ENCODE peak calls at places on chromosomes 2 and 18, in ten cellular contexts. One of them, this sample, is unnamed.

GRCh38 chr2:95165371-95166064 is at the start of gene ZNF2:
- DNase-seq in HCT116: peak
- DNase-seq in IMR-90: peak
- DNase-seq in sigmoid colon: peak
- DNase-seq in GM12892: peak
- DNase-seq in Peyer's patch: peak
- DNase-seq in transverse colon: peak
- DNase-seq in GM12878: peak
- DNase-seq in K562: peak
- DNase-seq in stomach: peak
- DNase-seq in this sample: peak

GRCh38 chr18:13545514-13545913 is 180.8 kb downstream of the FAM210A start:
- DNase-seq in HCT116: no peak
- DNase-seq in IMR-90: no peak
- DNase-seq in Peyer's patch: no peak
- DNase-seq in K562: no peak
- DNase-seq in transverse colon: no peak
- DNase-seq in GM12878: no peak
- DNase-seq in sigmoid colon: no peak
- DNase-seq in stomach: no peak
- DNase-seq in GM12892: no peak
- DNase-seq in this sample: no peak

GRCh38 chr2:235981629-235982028 is 186.6 kb downstream of the GBX2 start:
- DNase-seq in IMR-90: no peak
- DNase-seq in GM12878: no peak
- DNase-seq in Peyer's patch: no peak
- DNase-seq in sigmoid colon: no peak
- DNase-seq in transverse colon: no peak
- DNase-seq in stomach: no peak
- DNase-seq in HCT116: no peak
- DNase-seq in K562: no peak
- DNase-seq in GM12892: no peak
- DNase-seq in this sample: peak

GRCh38 chr2:3343012-3343411 is 34.6 kb downstream of the EIPR1 start:
- DNase-seq in transverse colon: no peak
- DNase-seq in stomach: no peak
- DNase-seq in GM12878: no peak
- DNase-seq in Peyer's patch: no peak
- DNase-seq in GM12892: no peak
- DNase-seq in K562: no peak
- DNase-seq in HCT116: no peak
- DNase-seq in IMR-90: no peak
- DNase-seq in sigmoid colon: no peak
- DNase-seq in this sample: no peak

GRCh38 chr2:73984203-73984921 is at the start of gene TET3:
- DNase-seq in Peyer's patch: peak
- DNase-seq in HCT116: no peak
- DNase-seq in transverse colon: peak
- DNase-seq in IMR-90: no peak
- DNase-seq in GM12892: peak
- DNase-seq in K562: peak
- DNase-seq in stomach: peak
- DNase-seq in GM12878: no peak
- DNase-seq in sigmoid colon: peak
- DNase-seq in this sample: peak

GRCh38 chr2:191321861-191322662 is 76.9 kb downstream of the MYO1B start:
- DNase-seq in IMR-90: peak
- DNase-seq in K562: no peak
- DNase-seq in HCT116: peak
- DNase-seq in GM12892: no peak
- DNase-seq in transverse colon: no peak
- DNase-seq in stomach: no peak
- DNase-seq in Peyer's patch: no peak
- DNase-seq in GM12878: no peak
- DNase-seq in sigmoid colon: no peak
- DNase-seq in this sample: no peak

GRCh38 chr2:240136013-240136670 is at the start of gene COPS9:
- DNase-seq in GM12878: peak
- DNase-seq in Peyer's patch: peak
- DNase-seq in transverse colon: peak
- DNase-seq in sigmoid colon: peak
- DNase-seq in GM12892: peak
- DNase-seq in IMR-90: peak
- DNase-seq in stomach: peak
- DNase-seq in K562: peak
- DNase-seq in HCT116: peak
- DNase-seq in this sample: peak

GRCh38 chr2:179265082-179265575 is 497 bp upstream of the SESTD1 start:
- DNase-seq in sigmoid colon: no peak
- DNase-seq in IMR-90: peak
- DNase-seq in K562: no peak
- DNase-seq in HCT116: no peak
- DNase-seq in transverse colon: no peak
- DNase-seq in stomach: no peak
- DNase-seq in Peyer's patch: no peak
- DNase-seq in GM12878: no peak
- DNase-seq in GM12892: no peak
- DNase-seq in this sample: no peak

GRCh38 chr18:28163201-28163778 is 13.6 kb downstream of the CDH2 start:
- DNase-seq in IMR-90: peak
- DNase-seq in transverse colon: no peak
- DNase-seq in GM12878: no peak
- DNase-seq in Peyer's patch: no peak
- DNase-seq in GM12892: no peak
- DNase-seq in stomach: no peak
- DNase-seq in K562: no peak
- DNase-seq in sigmoid colon: no peak
- DNase-seq in HCT116: no peak
- DNase-seq in this sample: no peak

GRCh38 chr18:37385846-37386435 is 179.7 kb downstream of the CELF4 start:
- DNase-seq in transverse colon: no peak
- DNase-seq in sigmoid colon: no peak
- DNase-seq in stomach: no peak
- DNase-seq in Peyer's patch: no peak
- DNase-seq in HCT116: peak
- DNase-seq in K562: peak
- DNase-seq in IMR-90: peak
- DNase-seq in GM12892: no peak
- DNase-seq in GM12878: no peak
- DNase-seq in this sample: no peak

DNA sequence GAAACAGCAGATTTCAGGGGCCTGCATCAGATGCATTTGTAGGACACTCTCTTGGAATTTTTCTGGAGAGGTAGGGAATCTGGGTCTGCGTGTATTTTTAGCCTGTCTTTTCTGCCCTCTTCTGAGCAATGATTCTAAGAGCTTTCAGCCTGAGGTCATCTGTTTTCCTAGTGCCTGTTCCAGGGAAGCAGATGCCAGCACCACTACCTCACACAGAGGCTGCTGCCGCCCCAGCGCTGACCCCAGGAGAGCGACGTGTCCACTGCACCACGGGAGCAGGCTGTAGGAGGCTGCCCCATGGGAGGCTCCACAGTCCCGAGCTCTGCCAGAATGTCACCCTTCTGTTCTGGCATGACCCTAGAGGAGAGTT is 316.5 kb downstream of the CYP26B1 start:
- DNase-seq in K562: no peak
- DNase-seq in IMR-90: peak
- DNase-seq in Peyer's patch: no peak
- DNase-seq in HCT116: no peak
- DNase-seq in GM12892: no peak
- DNase-seq in sigmoid colon: no peak
- DNase-seq in stomach: peak
- DNase-seq in GM12878: no peak
- DNase-seq in transverse colon: no peak
- DNase-seq in this sample: no peak
- TF ChIP-seq POLR2A in K562: no peak
- TF ChIP-seq POLR2A in IMR-90: no peak
- TF ChIP-seq POLR2A in Peyer's patch: no peak
- TF ChIP-seq POLR2A in HCT116: no peak
- TF ChIP-seq POLR2A in GM12892: no peak
- TF ChIP-seq POLR2A in sigmoid colon: no peak
- TF ChIP-seq POLR2A in stomach: no peak
- TF ChIP-seq POLR2A in GM12878: no peak
- TF ChIP-seq POLR2A in transverse colon: no peak
- TF ChIP-seq POLR2A in this sample: no peak

GRCh38 chr2:15939854-15940660 is at the start of gene MYCN:
- DNase-seq in HCT116: no peak
- DNase-seq in sigmoid colon: no peak
- DNase-seq in transverse colon: peak
- DNase-seq in GM12878: no peak
- DNase-seq in stomach: peak
- DNase-seq in GM12892: peak
- DNase-seq in Peyer's patch: peak
- DNase-seq in K562: no peak
- DNase-seq in IMR-90: no peak
- DNase-seq in this sample: no peak
- TF ChIP-seq POLR2A in HCT116: no peak
- TF ChIP-seq POLR2A in sigmoid colon: no peak
- TF ChIP-seq POLR2A in transverse colon: no peak
- TF ChIP-seq POLR2A in GM12878: no peak
- TF ChIP-seq POLR2A in stomach: no peak
- TF ChIP-seq POLR2A in GM12892: no peak
- TF ChIP-seq POLR2A in Peyer's patch: no peak
- TF ChIP-seq POLR2A in K562: no peak
- TF ChIP-seq POLR2A in IMR-90: no peak
- TF ChIP-seq POLR2A in this sample: no peak

GRCh38 chr2:55235724-55236538 is 3.4 kb downstream of the RPS27A start:
- DNase-seq in K562: no peak
- DNase-seq in GM12878: no peak
- DNase-seq in IMR-90: no peak
- DNase-seq in stomach: no peak
- DNase-seq in sigmoid colon: no peak
- DNase-seq in Peyer's patch: no peak
- DNase-seq in GM12892: no peak
- DNase-seq in transverse colon: no peak
- DNase-seq in HCT116: no peak
- DNase-seq in this sample: no peak
- TF ChIP-seq POLR2A in K562: peak
- TF ChIP-seq POLR2A in GM12878: no peak
- TF ChIP-seq POLR2A in IMR-90: peak
- TF ChIP-seq POLR2A in stomach: no peak
- TF ChIP-seq POLR2A in sigmoid colon: no peak
- TF ChIP-seq POLR2A in Peyer's patch: no peak
- TF ChIP-seq POLR2A in GM12892: peak
- TF ChIP-seq POLR2A in transverse colon: no peak
- TF ChIP-seq POLR2A in HCT116: no peak
- TF ChIP-seq POLR2A in this sample: no peak

GRCh38 chr2:152718047-152718908 is at the start of gene ARL6IP6:
- DNase-seq in transverse colon: peak
- DNase-seq in sigmoid colon: peak
- DNase-seq in stomach: peak
- DNase-seq in GM12892: peak
- DNase-seq in K562: peak
- DNase-seq in HCT116: peak
- DNase-seq in IMR-90: peak
- DNase-seq in Peyer's patch: peak
- DNase-seq in GM12878: peak
- DNase-seq in this sample: peak

GRCh38 chr2:152715854-152716428 is 1.3 kb downstream of the PRPF40A start:
- DNase-seq in stomach: no peak
- DNase-seq in HCT116: peak
- DNase-seq in Peyer's patch: no peak
- DNase-seq in K562: no peak
- DNase-seq in GM12878: no peak
- DNase-seq in transverse colon: no peak
- DNase-seq in GM12892: no peak
- DNase-seq in sigmoid colon: no peak
- DNase-seq in IMR-90: peak
- DNase-seq in this sample: no peak

GRCh38 chr2:152718909-152719645 is 657 bp downstream of the ARL6IP6 start:
- DNase-seq in IMR-90: no peak
- DNase-seq in stomach: peak
- DNase-seq in Peyer's patch: no peak
- DNase-seq in HCT116: peak
- DNase-seq in K562: peak
- DNase-seq in GM12892: no peak
- DNase-seq in transverse colon: peak
- DNase-seq in GM12878: peak
- DNase-seq in sigmoid colon: peak
- DNase-seq in this sample: no peak

GRCh38 chr2:152716805-152717241 is 438 bp downstream of the PRPF40A start:
- DNase-seq in GM12878: no peak
- DNase-seq in K562: peak
- DNase-seq in HCT116: no peak
- DNase-seq in sigmoid colon: no peak
- DNase-seq in transverse colon: peak
- DNase-seq in GM12892: no peak
- DNase-seq in stomach: no peak
- DNase-seq in IMR-90: no peak
- DNase-seq in Peyer's patch: no peak
- DNase-seq in this sample: peak

GRCh38 chr2:152717242-152718046 is at the start of gene PRPF40A:
- DNase-seq in K562: peak
- DNase-seq in GM12892: peak
- DNase-seq in Peyer's patch: peak
- DNase-seq in transverse colon: peak
- DNase-seq in GM12878: peak
- DNase-seq in IMR-90: peak
- DNase-seq in HCT116: peak
- DNase-seq in stomach: peak
- DNase-seq in sigmoid colon: peak
- DNase-seq in this sample: peak
- TF ChIP-seq POLR2A in K562: peak
- TF ChIP-seq POLR2A in GM12892: peak
- TF ChIP-seq POLR2A in Peyer's patch: peak
- TF ChIP-seq POLR2A in transverse colon: peak
- TF ChIP-seq POLR2A in GM12878: peak
- TF ChIP-seq POLR2A in IMR-90: peak
- TF ChIP-seq POLR2A in HCT116: peak
- TF ChIP-seq POLR2A in stomach: no peak
- TF ChIP-seq POLR2A in sigmoid colon: peak
- TF ChIP-seq POLR2A in this sample: peak

DNA sequence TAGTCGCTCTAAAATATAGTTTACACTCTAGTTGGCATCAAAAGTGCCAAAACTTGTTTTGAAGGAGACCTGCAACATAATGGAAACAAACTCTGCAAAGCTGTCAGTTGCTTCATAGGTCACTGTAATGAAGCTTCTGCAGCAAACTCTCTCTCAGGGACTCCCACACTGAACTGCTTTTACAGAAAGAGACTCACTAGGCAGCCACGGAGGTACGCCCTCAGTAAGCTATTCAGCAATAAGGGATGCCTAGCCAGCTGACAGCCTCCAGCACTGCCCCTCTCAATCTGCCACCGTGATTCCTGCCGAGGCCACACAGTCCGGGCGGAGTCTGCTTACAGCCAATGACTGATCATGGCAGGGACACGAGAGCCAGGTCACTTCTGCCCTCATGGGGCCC is 51.1 kb downstream of the COLEC12 start:
- DNase-seq in GM12892: no peak
- DNase-seq in GM12878: no peak
- DNase-seq in stomach: peak
- DNase-seq in HCT116: peak
- DNase-seq in sigmoid colon: no peak
- DNase-seq in K562: no peak
- DNase-seq in Peyer's patch: no peak
- DNase-seq in IMR-90: no peak
- DNase-seq in transverse colon: no peak
- DNase-seq in this sample: no peak
- TF ChIP-seq POLR2A in GM12892: no peak
- TF ChIP-seq POLR2A in GM12878: no peak
- TF ChIP-seq POLR2A in stomach: no peak
- TF ChIP-seq POLR2A in HCT116: no peak
- TF ChIP-seq POLR2A in sigmoid colon: no peak
- TF ChIP-seq POLR2A in K562: no peak
- TF ChIP-seq POLR2A in Peyer's patch: no peak
- TF ChIP-seq POLR2A in IMR-90: no peak
- TF ChIP-seq POLR2A in transverse colon: no peak
- TF ChIP-seq POLR2A in this sample: no peak